ENCODE peak calls at places on chromosomes 2 and 18, in ten cellular contexts. One of them, this sample, is unnamed.

GRCh38 chr2:184598313-184599053 is at the start of gene ZNF804A:
- DNase-seq in iris pigment epithelial cell: peak
- DNase-seq in pons: peak
- DNase-seq in mesenchymal stem cell: peak
- DNase-seq in stimulated activated CD4-positive, alpha-beta T cell treated with anti-CD3 and anti-CD28 coated beads, Interleukin-4, amount 100 ng/mL, for 48 hours: no peak
- DNase-seq in HEK293T: peak
- DNase-seq in GM10248: peak
- DNase-seq in activated T-helper 1 cell treated with anti-CD3 and anti-CD28 coated beads, Interleukin-12 subunit alpha, Interleukin-12 subunit beta, Interleukin-2, Interleukin-4 antibody, amounts not matched to agents 30 ng/mL and 10 ng/mL and 1 ng/mL, durations not matched to agents 14 hours and 24 hours and 36 hours: no peak
- DNase-seq in AG09319: no peak
- DNase-seq in AG10803: peak
- DNase-seq in this sample: no peak

GRCh38 chr18:67104700-67105284 is 411.7 kb downstream of the DSEL start:
- DNase-seq in iris pigment epithelial cell: peak
- DNase-seq in pons: peak
- DNase-seq in mesenchymal stem cell: peak
- DNase-seq in stimulated activated CD4-positive, alpha-beta T cell treated with anti-CD3 and anti-CD28 coated beads, Interleukin-4, amount 100 ng/mL, for 48 hours: peak
- DNase-seq in HEK293T: peak
- DNase-seq in GM10248: peak
- DNase-seq in activated T-helper 1 cell treated with anti-CD3 and anti-CD28 coated beads, Interleukin-12 subunit alpha, Interleukin-12 subunit beta, Interleukin-2, Interleukin-4 antibody, amounts not matched to agents 30 ng/mL and 10 ng/mL and 1 ng/mL, durations not matched to agents 14 hours and 24 hours and 36 hours: no peak
- DNase-seq in AG09319: peak
- DNase-seq in AG10803: peak
- DNase-seq in this sample: peak

GRCh38 chr2:98086491-98087446 is at the start of gene VWA3B:
- DNase-seq in iris pigment epithelial cell: peak
- DNase-seq in pons: no peak
- DNase-seq in mesenchymal stem cell: peak
- DNase-seq in stimulated activated CD4-positive, alpha-beta T cell treated with anti-CD3 and anti-CD28 coated beads, Interleukin-4, amount 100 ng/mL, for 48 hours: peak
- DNase-seq in HEK293T: peak
- DNase-seq in GM10248: peak
- DNase-seq in activated T-helper 1 cell treated with anti-CD3 and anti-CD28 coated beads, Interleukin-12 subunit alpha, Interleukin-12 subunit beta, Interleukin-2, Interleukin-4 antibody, amounts not matched to agents 30 ng/mL and 10 ng/mL and 1 ng/mL, durations not matched to agents 14 hours and 24 hours and 36 hours: peak
- DNase-seq in AG09319: no peak
- DNase-seq in AG10803: peak
- DNase-seq in this sample: peak

GRCh38 chr18:22332590-22332989 is 85.1 kb downstream of the CTAGE1 start:
- DNase-seq in iris pigment epithelial cell: no peak
- DNase-seq in pons: no peak
- DNase-seq in mesenchymal stem cell: no peak
- DNase-seq in stimulated activated CD4-positive, alpha-beta T cell treated with anti-CD3 and anti-CD28 coated beads, Interleukin-4, amount 100 ng/mL, for 48 hours: no peak
- DNase-seq in HEK293T: peak
- DNase-seq in GM10248: no peak
- DNase-seq in activated T-helper 1 cell treated with anti-CD3 and anti-CD28 coated beads, Interleukin-12 subunit alpha, Interleukin-12 subunit beta, Interleukin-2, Interleukin-4 antibody, amounts not matched to agents 30 ng/mL and 10 ng/mL and 1 ng/mL, durations not matched to agents 14 hours and 24 hours and 36 hours: no peak
- DNase-seq in AG09319: no peak
- DNase-seq in AG10803: no peak
- DNase-seq in this sample: no peak

GRCh38 chr2:240925576-240926515 is 19.7 kb downstream of the CROCC2 start:
- DNase-seq in iris pigment epithelial cell: no peak
- DNase-seq in pons: no peak
- DNase-seq in mesenchymal stem cell: no peak
- DNase-seq in stimulated activated CD4-positive, alpha-beta T cell treated with anti-CD3 and anti-CD28 coated beads, Interleukin-4, amount 100 ng/mL, for 48 hours: no peak
- DNase-seq in HEK293T: no peak
- DNase-seq in GM10248: no peak
- DNase-seq in activated T-helper 1 cell treated with anti-CD3 and anti-CD28 coated beads, Interleukin-12 subunit alpha, Interleukin-12 subunit beta, Interleukin-2, Interleukin-4 antibody, amounts not matched to agents 30 ng/mL and 10 ng/mL and 1 ng/mL, durations not matched to agents 14 hours and 24 hours and 36 hours: no peak
- DNase-seq in AG09319: no peak
- DNase-seq in AG10803: no peak
- DNase-seq in this sample: no peak

GRCh38 chr2:142874293-142874814 is 3.1 kb upstream of the KYNU start:
- DNase-seq in iris pigment epithelial cell: peak
- DNase-seq in pons: no peak
- DNase-seq in mesenchymal stem cell: peak
- DNase-seq in stimulated activated CD4-positive, alpha-beta T cell treated with anti-CD3 and anti-CD28 coated beads, Interleukin-4, amount 100 ng/mL, for 48 hours: no peak
- DNase-seq in HEK293T: no peak
- DNase-seq in GM10248: no peak
- DNase-seq in activated T-helper 1 cell treated with anti-CD3 and anti-CD28 coated beads, Interleukin-12 subunit alpha, Interleukin-12 subunit beta, Interleukin-2, Interleukin-4 antibody, amounts not matched to agents 30 ng/mL and 10 ng/mL and 1 ng/mL, durations not matched to agents 14 hours and 24 hours and 36 hours: no peak
- DNase-seq in AG09319: peak
- DNase-seq in AG10803: peak
- DNase-seq in this sample: no peak

GRCh38 chr2:220891405-220891804 is 680.7 kb downstream of the EPHA4 start:
- DNase-seq in iris pigment epithelial cell: peak
- DNase-seq in pons: no peak
- DNase-seq in mesenchymal stem cell: peak
- DNase-seq in stimulated activated CD4-positive, alpha-beta T cell treated with anti-CD3 and anti-CD28 coated beads, Interleukin-4, amount 100 ng/mL, for 48 hours: no peak
- DNase-seq in HEK293T: peak
- DNase-seq in GM10248: no peak
- DNase-seq in activated T-helper 1 cell treated with anti-CD3 and anti-CD28 coated beads, Interleukin-12 subunit alpha, Interleukin-12 subunit beta, Interleukin-2, Interleukin-4 antibody, amounts not matched to agents 30 ng/mL and 10 ng/mL and 1 ng/mL, durations not matched to agents 14 hours and 24 hours and 36 hours: no peak
- DNase-seq in AG09319: peak
- DNase-seq in AG10803: peak
- DNase-seq in this sample: no peak

GRCh38 chr2:75311993-75312392 is 112.7 kb upstream of the TACR1 start:
- DNase-seq in iris pigment epithelial cell: no peak
- DNase-seq in pons: no peak
- DNase-seq in mesenchymal stem cell: no peak
- DNase-seq in stimulated activated CD4-positive, alpha-beta T cell treated with anti-CD3 and anti-CD28 coated beads, Interleukin-4, amount 100 ng/mL, for 48 hours: no peak
- DNase-seq in HEK293T: peak
- DNase-seq in GM10248: peak
- DNase-seq in activated T-helper 1 cell treated with anti-CD3 and anti-CD28 coated beads, Interleukin-12 subunit alpha, Interleukin-12 subunit beta, Interleukin-2, Interleukin-4 antibody, amounts not matched to agents 30 ng/mL and 10 ng/mL and 1 ng/mL, durations not matched to agents 14 hours and 24 hours and 36 hours: no peak
- DNase-seq in AG09319: no peak
- DNase-seq in AG10803: no peak
- DNase-seq in this sample: no peak

GRCh38 chr2:240602266-240603050 is 15.9 kb downstream of the CAPN10 start:
- DNase-seq in iris pigment epithelial cell: no peak
- DNase-seq in pons: no peak
- DNase-seq in mesenchymal stem cell: no peak
- DNase-seq in stimulated activated CD4-positive, alpha-beta T cell treated with anti-CD3 and anti-CD28 coated beads, Interleukin-4, amount 100 ng/mL, for 48 hours: no peak
- DNase-seq in HEK293T: no peak
- DNase-seq in GM10248: no peak
- DNase-seq in activated T-helper 1 cell treated with anti-CD3 and anti-CD28 coated beads, Interleukin-12 subunit alpha, Interleukin-12 subunit beta, Interleukin-2, Interleukin-4 antibody, amounts not matched to agents 30 ng/mL and 10 ng/mL and 1 ng/mL, durations not matched to agents 14 hours and 24 hours and 36 hours: no peak
- DNase-seq in AG09319: no peak
- DNase-seq in AG10803: no peak
- DNase-seq in this sample: no peak

GRCh38 chr2:135925571-135925970 is 49.3 kb upstream of the MCM6 start:
- DNase-seq in iris pigment epithelial cell: peak
- DNase-seq in pons: no peak
- DNase-seq in mesenchymal stem cell: no peak
- DNase-seq in stimulated activated CD4-positive, alpha-beta T cell treated with anti-CD3 and anti-CD28 coated beads, Interleukin-4, amount 100 ng/mL, for 48 hours: no peak
- DNase-seq in HEK293T: no peak
- DNase-seq in GM10248: no peak
- DNase-seq in activated T-helper 1 cell treated with anti-CD3 and anti-CD28 coated beads, Interleukin-12 subunit alpha, Interleukin-12 subunit beta, Interleukin-2, Interleukin-4 antibody, amounts not matched to agents 30 ng/mL and 10 ng/mL and 1 ng/mL, durations not matched to agents 14 hours and 24 hours and 36 hours: no peak
- DNase-seq in AG09319: no peak
- DNase-seq in AG10803: peak
- DNase-seq in this sample: no peak

GRCh38 chr2:143422681-143423080 is 293.5 kb downstream of the ARHGAP15 start:
- DNase-seq in iris pigment epithelial cell: no peak
- DNase-seq in pons: peak
- DNase-seq in mesenchymal stem cell: no peak
- DNase-seq in stimulated activated CD4-positive, alpha-beta T cell treated with anti-CD3 and anti-CD28 coated beads, Interleukin-4, amount 100 ng/mL, for 48 hours: no peak
- DNase-seq in HEK293T: no peak
- DNase-seq in GM10248: no peak
- DNase-seq in activated T-helper 1 cell treated with anti-CD3 and anti-CD28 coated beads, Interleukin-12 subunit alpha, Interleukin-12 subunit beta, Interleukin-2, Interleukin-4 antibody, amounts not matched to agents 30 ng/mL and 10 ng/mL and 1 ng/mL, durations not matched to agents 14 hours and 24 hours and 36 hours: no peak
- DNase-seq in AG09319: no peak
- DNase-seq in AG10803: no peak
- DNase-seq in this sample: no peak

GRCh38 chr2:3121601-3122000 is 256.0 kb downstream of the EIPR1 start:
- DNase-seq in iris pigment epithelial cell: no peak
- DNase-seq in pons: no peak
- DNase-seq in mesenchymal stem cell: no peak
- DNase-seq in stimulated activated CD4-positive, alpha-beta T cell treated with anti-CD3 and anti-CD28 coated beads, Interleukin-4, amount 100 ng/mL, for 48 hours: no peak
- DNase-seq in HEK293T: no peak
- DNase-seq in GM10248: no peak
- DNase-seq in activated T-helper 1 cell treated with anti-CD3 and anti-CD28 coated beads, Interleukin-12 subunit alpha, Interleukin-12 subunit beta, Interleukin-2, Interleukin-4 antibody, amounts not matched to agents 30 ng/mL and 10 ng/mL and 1 ng/mL, durations not matched to agents 14 hours and 24 hours and 36 hours: no peak
- DNase-seq in AG09319: no peak
- DNase-seq in AG10803: no peak
- DNase-seq in this sample: no peak

GRCh38 chr2:112482309-112483046 is 522 bp downstream of the TTL start:
- DNase-seq in iris pigment epithelial cell: peak
- DNase-seq in pons: peak
- DNase-seq in mesenchymal stem cell: peak
- DNase-seq in stimulated activated CD4-positive, alpha-beta T cell treated with anti-CD3 and anti-CD28 coated beads, Interleukin-4, amount 100 ng/mL, for 48 hours: no peak
- DNase-seq in HEK293T: peak
- DNase-seq in GM10248: peak
- DNase-seq in activated T-helper 1 cell treated with anti-CD3 and anti-CD28 coated beads, Interleukin-12 subunit alpha, Interleukin-12 subunit beta, Interleukin-2, Interleukin-4 antibody, amounts not matched to agents 30 ng/mL and 10 ng/mL and 1 ng/mL, durations not matched to agents 14 hours and 24 hours and 36 hours: peak
- DNase-seq in AG09319: no peak
- DNase-seq in AG10803: peak
- DNase-seq in this sample: no peak

GRCh38 chr18:30967701-30968100 is 74.8 kb downstream of the DSC3 start:
- DNase-seq in iris pigment epithelial cell: no peak
- DNase-seq in pons: no peak
- DNase-seq in mesenchymal stem cell: no peak
- DNase-seq in stimulated activated CD4-positive, alpha-beta T cell treated with anti-CD3 and anti-CD28 coated beads, Interleukin-4, amount 100 ng/mL, for 48 hours: no peak
- DNase-seq in HEK293T: no peak
- DNase-seq in GM10248: no peak
- DNase-seq in activated T-helper 1 cell treated with anti-CD3 and anti-CD28 coated beads, Interleukin-12 subunit alpha, Interleukin-12 subunit beta, Interleukin-2, Interleukin-4 antibody, amounts not matched to agents 30 ng/mL and 10 ng/mL and 1 ng/mL, durations not matched to agents 14 hours and 24 hours and 36 hours: no peak
- DNase-seq in AG09319: no peak
- DNase-seq in AG10803: no peak
- DNase-seq in this sample: no peak

GRCh38 chr18:25284861-25285574 is 66.9 kb downstream of the ZNF521 start:
- DNase-seq in iris pigment epithelial cell: peak
- DNase-seq in pons: no peak
- DNase-seq in mesenchymal stem cell: peak
- DNase-seq in stimulated activated CD4-positive, alpha-beta T cell treated with anti-CD3 and anti-CD28 coated beads, Interleukin-4, amount 100 ng/mL, for 48 hours: no peak
- DNase-seq in HEK293T: no peak
- DNase-seq in GM10248: no peak
- DNase-seq in activated T-helper 1 cell treated with anti-CD3 and anti-CD28 coated beads, Interleukin-12 subunit alpha, Interleukin-12 subunit beta, Interleukin-2, Interleukin-4 antibody, amounts not matched to agents 30 ng/mL and 10 ng/mL and 1 ng/mL, durations not matched to agents 14 hours and 24 hours and 36 hours: no peak
- DNase-seq in AG09319: peak
- DNase-seq in AG10803: peak
- DNase-seq in this sample: no peak

GRCh38 chr18:78517973-78518372 is 461.6 kb upstream of the SALL3 start:
- DNase-seq in iris pigment epithelial cell: no peak
- DNase-seq in pons: no peak
- DNase-seq in mesenchymal stem cell: no peak
- DNase-seq in stimulated activated CD4-positive, alpha-beta T cell treated with anti-CD3 and anti-CD28 coated beads, Interleukin-4, amount 100 ng/mL, for 48 hours: no peak
- DNase-seq in HEK293T: no peak
- DNase-seq in GM10248: no peak
- DNase-seq in activated T-helper 1 cell treated with anti-CD3 and anti-CD28 coated beads, Interleukin-12 subunit alpha, Interleukin-12 subunit beta, Interleukin-2, Interleukin-4 antibody, amounts not matched to agents 30 ng/mL and 10 ng/mL and 1 ng/mL, durations not matched to agents 14 hours and 24 hours and 36 hours: no peak
- DNase-seq in AG09319: no peak
- DNase-seq in AG10803: no peak
- DNase-seq in this sample: no peak

GRCh38 chr2:126664234-126664633 is 8.3 kb downstream of the GYPC start:
- DNase-seq in iris pigment epithelial cell: no peak
- DNase-seq in pons: peak
- DNase-seq in mesenchymal stem cell: no peak
- DNase-seq in stimulated activated CD4-positive, alpha-beta T cell treated with anti-CD3 and anti-CD28 coated beads, Interleukin-4, amount 100 ng/mL, for 48 hours: no peak
- DNase-seq in HEK293T: no peak
- DNase-seq in GM10248: peak
- DNase-seq in activated T-helper 1 cell treated with anti-CD3 and anti-CD28 coated beads, Interleukin-12 subunit alpha, Interleukin-12 subunit beta, Interleukin-2, Interleukin-4 antibody, amounts not matched to agents 30 ng/mL and 10 ng/mL and 1 ng/mL, durations not matched to agents 14 hours and 24 hours and 36 hours: peak
- DNase-seq in AG09319: no peak
- DNase-seq in AG10803: no peak
- DNase-seq in this sample: peak

GRCh38 chr2:8666581-8666980 is 15.3 kb upstream of the ID2 start:
- DNase-seq in iris pigment epithelial cell: no peak
- DNase-seq in pons: no peak
- DNase-seq in mesenchymal stem cell: no peak
- DNase-seq in stimulated activated CD4-positive, alpha-beta T cell treated with anti-CD3 and anti-CD28 coated beads, Interleukin-4, amount 100 ng/mL, for 48 hours: no peak
- DNase-seq in HEK293T: no peak
- DNase-seq in GM10248: no peak
- DNase-seq in activated T-helper 1 cell treated with anti-CD3 and anti-CD28 coated beads, Interleukin-12 subunit alpha, Interleukin-12 subunit beta, Interleukin-2, Interleukin-4 antibody, amounts not matched to agents 30 ng/mL and 10 ng/mL and 1 ng/mL, durations not matched to agents 14 hours and 24 hours and 36 hours: no peak
- DNase-seq in AG09319: no peak
- DNase-seq in AG10803: no peak
- DNase-seq in this sample: no peak

GRCh38 chr2:62475172-62476011 is 30.6 kb downstream of the TMEM17 start:
- DNase-seq in iris pigment epithelial cell: no peak
- DNase-seq in pons: peak
- DNase-seq in mesenchymal stem cell: peak
- DNase-seq in stimulated activated CD4-positive, alpha-beta T cell treated with anti-CD3 and anti-CD28 coated beads, Interleukin-4, amount 100 ng/mL, for 48 hours: no peak
- DNase-seq in HEK293T: no peak
- DNase-seq in GM10248: no peak
- DNase-seq in activated T-helper 1 cell treated with anti-CD3 and anti-CD28 coated beads, Interleukin-12 subunit alpha, Interleukin-12 subunit beta, Interleukin-2, Interleukin-4 antibody, amounts not matched to agents 30 ng/mL and 10 ng/mL and 1 ng/mL, durations not matched to agents 14 hours and 24 hours and 36 hours: no peak
- DNase-seq in AG09319: no peak
- DNase-seq in AG10803: peak
- DNase-seq in this sample: no peak

GRCh38 chr18:64639536-64639935 is 490.6 kb upstream of the LINC00305 start:
- DNase-seq in iris pigment epithelial cell: no peak
- DNase-seq in pons: no peak
- DNase-seq in mesenchymal stem cell: peak
- DNase-seq in stimulated activated CD4-positive, alpha-beta T cell treated with anti-CD3 and anti-CD28 coated beads, Interleukin-4, amount 100 ng/mL, for 48 hours: no peak
- DNase-seq in HEK293T: no peak
- DNase-seq in GM10248: no peak
- DNase-seq in activated T-helper 1 cell treated with anti-CD3 and anti-CD28 coated beads, Interleukin-12 subunit alpha, Interleukin-12 subunit beta, Interleukin-2, Interleukin-4 antibody, amounts not matched to agents 30 ng/mL and 10 ng/mL and 1 ng/mL, durations not matched to agents 14 hours and 24 hours and 36 hours: no peak
- DNase-seq in AG09319: no peak
- DNase-seq in AG10803: no peak
- DNase-seq in this sample: no peak

GRCh38 chr2:105114551-105114950 is 76.7 kb downstream of the MRPS9 start:
- DNase-seq in iris pigment epithelial cell: peak
- DNase-seq in pons: peak
- DNase-seq in mesenchymal stem cell: peak
- DNase-seq in stimulated activated CD4-positive, alpha-beta T cell treated with anti-CD3 and anti-CD28 coated beads, Interleukin-4, amount 100 ng/mL, for 48 hours: no peak
- DNase-seq in HEK293T: peak
- DNase-seq in GM10248: peak
- DNase-seq in activated T-helper 1 cell treated with anti-CD3 and anti-CD28 coated beads, Interleukin-12 subunit alpha, Interleukin-12 subunit beta, Interleukin-2, Interleukin-4 antibody, amounts not matched to agents 30 ng/mL and 10 ng/mL and 1 ng/mL, durations not matched to agents 14 hours and 24 hours and 36 hours: no peak
- DNase-seq in AG09319: peak
- DNase-seq in AG10803: peak
- DNase-seq in this sample: no peak

GRCh38 chr2:63048367-63049171 is 2.1 kb upstream of the OTX1 start:
- DNase-seq in iris pigment epithelial cell: no peak
- DNase-seq in pons: no peak
- DNase-seq in mesenchymal stem cell: peak
- DNase-seq in stimulated activated CD4-positive, alpha-beta T cell treated with anti-CD3 and anti-CD28 coated beads, Interleukin-4, amount 100 ng/mL, for 48 hours: no peak
- DNase-seq in HEK293T: no peak
- DNase-seq in GM10248: peak
- DNase-seq in activated T-helper 1 cell treated with anti-CD3 and anti-CD28 coated beads, Interleukin-12 subunit alpha, Interleukin-12 subunit beta, Interleukin-2, Interleukin-4 antibody, amounts not matched to agents 30 ng/mL and 10 ng/mL and 1 ng/mL, durations not matched to agents 14 hours and 24 hours and 36 hours: no peak
- DNase-seq in AG09319: no peak
- DNase-seq in AG10803: no peak
- DNase-seq in this sample: no peak

GRCh38 chr18:45044787-45045186 is 364.1 kb downstream of the SETBP1 start:
- DNase-seq in iris pigment epithelial cell: no peak
- DNase-seq in pons: no peak
- DNase-seq in mesenchymal stem cell: no peak
- DNase-seq in stimulated activated CD4-positive, alpha-beta T cell treated with anti-CD3 and anti-CD28 coated beads, Interleukin-4, amount 100 ng/mL, for 48 hours: no peak
- DNase-seq in HEK293T: no peak
- DNase-seq in GM10248: no peak
- DNase-seq in activated T-helper 1 cell treated with anti-CD3 and anti-CD28 coated beads, Interleukin-12 subunit alpha, Interleukin-12 subunit beta, Interleukin-2, Interleukin-4 antibody, amounts not matched to agents 30 ng/mL and 10 ng/mL and 1 ng/mL, durations not matched to agents 14 hours and 24 hours and 36 hours: no peak
- DNase-seq in AG09319: no peak
- DNase-seq in AG10803: no peak
- DNase-seq in this sample: no peak

GRCh38 chr2:41027095-41027494 is 575.2 kb upstream of the SLC8A1 start:
- DNase-seq in iris pigment epithelial cell: no peak
- DNase-seq in pons: no peak
- DNase-seq in mesenchymal stem cell: no peak
- DNase-seq in stimulated activated CD4-positive, alpha-beta T cell treated with anti-CD3 and anti-CD28 coated beads, Interleukin-4, amount 100 ng/mL, for 48 hours: no peak
- DNase-seq in HEK293T: no peak
- DNase-seq in GM10248: no peak
- DNase-seq in activated T-helper 1 cell treated with anti-CD3 and anti-CD28 coated beads, Interleukin-12 subunit alpha, Interleukin-12 subunit beta, Interleukin-2, Interleukin-4 antibody, amounts not matched to agents 30 ng/mL and 10 ng/mL and 1 ng/mL, durations not matched to agents 14 hours and 24 hours and 36 hours: no peak
- DNase-seq in AG09319: no peak
- DNase-seq in AG10803: no peak
- DNase-seq in this sample: no peak

GRCh38 chr2:20569464-20570223 is 81.3 kb downstream of the HS1BP3 start:
- DNase-seq in iris pigment epithelial cell: no peak
- DNase-seq in pons: no peak
- DNase-seq in mesenchymal stem cell: no peak
- DNase-seq in stimulated activated CD4-positive, alpha-beta T cell treated with anti-CD3 and anti-CD28 coated beads, Interleukin-4, amount 100 ng/mL, for 48 hours: no peak
- DNase-seq in HEK293T: no peak
- DNase-seq in GM10248: no peak
- DNase-seq in activated T-helper 1 cell treated with anti-CD3 and anti-CD28 coated beads, Interleukin-12 subunit alpha, Interleukin-12 subunit beta, Interleukin-2, Interleukin-4 antibody, amounts not matched to agents 30 ng/mL and 10 ng/mL and 1 ng/mL, durations not matched to agents 14 hours and 24 hours and 36 hours: no peak
- DNase-seq in AG09319: no peak
- DNase-seq in AG10803: no peak
- DNase-seq in this sample: no peak

GRCh38 chr2:230953843-230954242 is 28.8 kb upstream of the GPR55 start:
- DNase-seq in iris pigment epithelial cell: no peak
- DNase-seq in pons: no peak
- DNase-seq in mesenchymal stem cell: no peak
- DNase-seq in stimulated activated CD4-positive, alpha-beta T cell treated with anti-CD3 and anti-CD28 coated beads, Interleukin-4, amount 100 ng/mL, for 48 hours: no peak
- DNase-seq in HEK293T: no peak
- DNase-seq in GM10248: no peak
- DNase-seq in activated T-helper 1 cell treated with anti-CD3 and anti-CD28 coated beads, Interleukin-12 subunit alpha, Interleukin-12 subunit beta, Interleukin-2, Interleukin-4 antibody, amounts not matched to agents 30 ng/mL and 10 ng/mL and 1 ng/mL, durations not matched to agents 14 hours and 24 hours and 36 hours: no peak
- DNase-seq in AG09319: no peak
- DNase-seq in AG10803: no peak
- DNase-seq in this sample: no peak

GRCh38 chr2:24508878-24509277 is 17.8 kb downstream of the NCOA1 start:
- DNase-seq in iris pigment epithelial cell: peak
- DNase-seq in pons: no peak
- DNase-seq in mesenchymal stem cell: peak
- DNase-seq in stimulated activated CD4-positive, alpha-beta T cell treated with anti-CD3 and anti-CD28 coated beads, Interleukin-4, amount 100 ng/mL, for 48 hours: no peak
- DNase-seq in HEK293T: no peak
- DNase-seq in GM10248: no peak
- DNase-seq in activated T-helper 1 cell treated with anti-CD3 and anti-CD28 coated beads, Interleukin-12 subunit alpha, Interleukin-12 subunit beta, Interleukin-2, Interleukin-4 antibody, amounts not matched to agents 30 ng/mL and 10 ng/mL and 1 ng/mL, durations not matched to agents 14 hours and 24 hours and 36 hours: no peak
- DNase-seq in AG09319: no peak
- DNase-seq in AG10803: no peak
- DNase-seq in this sample: no peak

GRCh38 chr2:152644197-152644873 is 72.9 kb downstream of the PRPF40A start:
- DNase-seq in iris pigment epithelial cell: no peak
- DNase-seq in pons: no peak
- DNase-seq in mesenchymal stem cell: no peak
- DNase-seq in stimulated activated CD4-positive, alpha-beta T cell treated with anti-CD3 and anti-CD28 coated beads, Interleukin-4, amount 100 ng/mL, for 48 hours: no peak
- DNase-seq in HEK293T: no peak
- DNase-seq in GM10248: no peak
- DNase-seq in activated T-helper 1 cell treated with anti-CD3 and anti-CD28 coated beads, Interleukin-12 subunit alpha, Interleukin-12 subunit beta, Interleukin-2, Interleukin-4 antibody, amounts not matched to agents 30 ng/mL and 10 ng/mL and 1 ng/mL, durations not matched to agents 14 hours and 24 hours and 36 hours: no peak
- DNase-seq in AG09319: no peak
- DNase-seq in AG10803: no peak
- DNase-seq in this sample: no peak